ENCODE peak calls at places on chromosomes 1 and 21, in ten cellular contexts. One of them, this sample, is unnamed.

GRCh38 chr1:47563206-47563605 is 125.4 kb downstream of the FOXD2 start:
- DNase-seq in brain microvascular endothelial cell: no peak
- DNase-seq in heart left ventricle: no peak
- DNase-seq in fibroblast of mammary gland: peak; percentile 10
- DNase-seq in stomach: no peak
- DNase-seq in tibial artery: peak; percentile 62
- DNase-seq in left lung: no peak
- DNase-seq in astrocyte: no peak
- DNase-seq in lower leg skin: peak; percentile 20
- DNase-seq in right atrium auricular region: no peak
- DNase-seq in this sample: no peak

GRCh38 chr1:234643111-234643849 is 33.3 kb upstream of the IRF2BP2 start:
- DNase-seq in left lung: peak; percentile 67
- DNase-seq in fibroblast of mammary gland: no peak
- DNase-seq in tibial artery: no peak
- DNase-seq in astrocyte: no peak
- DNase-seq in right atrium auricular region: no peak
- DNase-seq in stomach: peak; percentile 77
- DNase-seq in heart left ventricle: no peak
- DNase-seq in brain microvascular endothelial cell: no peak
- DNase-seq in lower leg skin: no peak
- DNase-seq in this sample: no peak

GRCh38 chr1:3072948-3073519 is 4.0 kb downstream of the PRDM16 start:
- DNase-seq in left lung: no peak
- DNase-seq in astrocyte: no peak
- DNase-seq in heart left ventricle: no peak
- DNase-seq in tibial artery: no peak
- DNase-seq in fibroblast of mammary gland: no peak
- DNase-seq in stomach: no peak
- DNase-seq in right atrium auricular region: no peak
- DNase-seq in lower leg skin: no peak
- DNase-seq in brain microvascular endothelial cell: no peak
- DNase-seq in this sample: no peak

GRCh38 chr1:161330346-161330745 is 16.2 kb downstream of the SDHC start:
- DNase-seq in right atrium auricular region: no peak
- DNase-seq in heart left ventricle: no peak
- DNase-seq in stomach: no peak
- DNase-seq in astrocyte: no peak
- DNase-seq in brain microvascular endothelial cell: no peak
- DNase-seq in left lung: no peak
- DNase-seq in fibroblast of mammary gland: no peak
- DNase-seq in lower leg skin: no peak
- DNase-seq in tibial artery: no peak
- DNase-seq in this sample: no peak

GRCh38 chr1:36253463-36253862 is 29.2 kb downstream of the THRAP3 start:
- DNase-seq in astrocyte: peak; percentile 66
- DNase-seq in right atrium auricular region: no peak
- DNase-seq in brain microvascular endothelial cell: peak; percentile 73
- DNase-seq in tibial artery: no peak
- DNase-seq in fibroblast of mammary gland: peak; percentile 80
- DNase-seq in stomach: no peak
- DNase-seq in heart left ventricle: no peak
- DNase-seq in lower leg skin: no peak
- DNase-seq in left lung: no peak
- DNase-seq in this sample: peak; percentile 75

GRCh38 chr21:25396135-25396711 is 211.1 kb downstream of the MRPL39 start:
- DNase-seq in stomach: no peak
- DNase-seq in brain microvascular endothelial cell: no peak
- DNase-seq in heart left ventricle: no peak
- DNase-seq in tibial artery: no peak
- DNase-seq in fibroblast of mammary gland: no peak
- DNase-seq in right atrium auricular region: no peak
- DNase-seq in left lung: no peak
- DNase-seq in astrocyte: no peak
- DNase-seq in lower leg skin: no peak
- DNase-seq in this sample: no peak

GRCh38 chr1:156813750-156814570 is 2.7 kb downstream of the SH2D2A start:
- DNase-seq in fibroblast of mammary gland: peak; percentile 39
- DNase-seq in left lung: peak; percentile 65
- DNase-seq in lower leg skin: no peak
- DNase-seq in right atrium auricular region: peak; percentile 68
- DNase-seq in heart left ventricle: peak; percentile 72
- DNase-seq in tibial artery: peak; percentile 51
- DNase-seq in astrocyte: peak; percentile 40
- DNase-seq in stomach: peak; percentile 72
- DNase-seq in brain microvascular endothelial cell: no peak
- DNase-seq in this sample: peak; percentile 68

GRCh38 chr1:233656032-233656620 is 42.2 kb downstream of the KCNK1 start:
- DNase-seq in stomach: no peak
- DNase-seq in fibroblast of mammary gland: no peak
- DNase-seq in astrocyte: no peak
- DNase-seq in brain microvascular endothelial cell: no peak
- DNase-seq in heart left ventricle: no peak
- DNase-seq in lower leg skin: no peak
- DNase-seq in right atrium auricular region: no peak
- DNase-seq in tibial artery: no peak
- DNase-seq in left lung: no peak
- DNase-seq in this sample: no peak

GRCh38 chr1:30807318-30808066 is 49.9 kb upstream of the LAPTM5 start:
- DNase-seq in heart left ventricle: peak; percentile 61
- DNase-seq in fibroblast of mammary gland: peak; percentile 67
- DNase-seq in astrocyte: no peak
- DNase-seq in lower leg skin: no peak
- DNase-seq in right atrium auricular region: no peak
- DNase-seq in tibial artery: no peak
- DNase-seq in brain microvascular endothelial cell: no peak
- DNase-seq in left lung: no peak
- DNase-seq in stomach: no peak
- DNase-seq in this sample: peak; percentile 67

GRCh38 chr1:3631330-3631729 is 6.5 kb downstream of the TPRG1L start:
- DNase-seq in lower leg skin: no peak
- DNase-seq in brain microvascular endothelial cell: no peak
- DNase-seq in stomach: no peak
- DNase-seq in left lung: no peak
- DNase-seq in fibroblast of mammary gland: no peak
- DNase-seq in heart left ventricle: no peak
- DNase-seq in tibial artery: no peak
- DNase-seq in astrocyte: no peak
- DNase-seq in right atrium auricular region: no peak
- DNase-seq in this sample: no peak

GRCh38 chr21:33265664-33266049 is 510 bp upstream of the IL10RB start:
- DNase-seq in lower leg skin: peak; percentile 63
- DNase-seq in astrocyte: no peak
- DNase-seq in right atrium auricular region: peak; percentile 72
- DNase-seq in left lung: peak; percentile 86
- DNase-seq in heart left ventricle: peak; percentile 68
- DNase-seq in tibial artery: peak; percentile 65
- DNase-seq in fibroblast of mammary gland: peak; percentile 35
- DNase-seq in stomach: peak; percentile 44
- DNase-seq in brain microvascular endothelial cell: no peak
- DNase-seq in this sample: peak; percentile 33

GRCh38 chr1:5393591-5393990 is 598.6 kb downstream of the NPHP4 start:
- DNase-seq in brain microvascular endothelial cell: no peak
- DNase-seq in astrocyte: no peak
- DNase-seq in tibial artery: no peak
- DNase-seq in right atrium auricular region: no peak
- DNase-seq in heart left ventricle: no peak
- DNase-seq in fibroblast of mammary gland: no peak
- DNase-seq in stomach: no peak
- DNase-seq in left lung: no peak
- DNase-seq in lower leg skin: no peak
- DNase-seq in this sample: no peak

DNA sequence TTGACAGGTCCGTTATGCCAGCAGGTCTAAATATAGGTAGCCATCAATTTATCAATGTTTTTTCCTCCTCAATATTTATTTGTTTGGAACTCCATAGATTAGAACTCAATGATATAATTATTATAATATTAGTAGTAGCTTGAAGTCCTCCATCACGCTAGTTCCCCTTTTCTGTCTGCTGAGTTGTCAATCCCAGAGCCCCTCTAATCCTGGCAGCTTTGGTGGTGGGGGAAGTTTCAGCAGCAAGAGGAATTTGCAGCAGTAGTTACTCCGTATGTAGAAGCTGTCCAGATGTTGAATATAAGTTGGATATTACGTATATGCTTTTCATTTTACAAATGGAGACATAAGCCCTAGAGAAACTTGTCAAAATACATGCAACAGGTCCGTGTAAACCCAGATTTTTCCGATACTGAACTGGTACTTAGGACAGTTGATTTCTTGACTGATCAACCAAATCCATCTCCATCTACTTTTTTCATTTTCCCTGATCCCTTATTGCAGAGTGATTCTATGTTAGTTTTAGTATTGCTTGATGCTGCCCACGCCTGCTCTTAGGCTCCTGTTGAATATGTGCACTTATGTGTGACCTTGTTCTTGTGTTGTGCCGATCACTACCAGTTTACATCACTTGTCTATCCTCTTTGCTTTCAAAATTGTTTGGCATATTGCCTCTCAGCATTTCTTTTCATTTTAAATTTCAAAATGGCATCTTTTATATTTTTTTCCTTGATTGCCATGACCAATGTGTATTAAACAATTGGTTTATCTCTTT is 28.1 kb downstream of the SMAP2 start:
- DNase-seq in tibial artery: no peak
- DNase-seq in stomach: no peak
- DNase-seq in right atrium auricular region: no peak
- DNase-seq in astrocyte: no peak
- DNase-seq in brain microvascular endothelial cell: no peak
- DNase-seq in fibroblast of mammary gland: no peak
- DNase-seq in heart left ventricle: no peak
- DNase-seq in lower leg skin: no peak
- DNase-seq in left lung: no peak
- DNase-seq in this sample: no peak
- H3K4me3 ChIP-seq in tibial artery: no peak overlapping the region
- H3K4me3 ChIP-seq in stomach: no peak overlapping the region
- H3K4me3 ChIP-seq in right atrium auricular region: no peak overlapping the region
- H3K4me3 ChIP-seq in astrocyte: no peak overlapping the region
- H3K4me3 ChIP-seq in brain microvascular endothelial cell: no peak overlapping the region
- H3K4me3 ChIP-seq in fibroblast of mammary gland: no peak overlapping the region
- H3K4me3 ChIP-seq in heart left ventricle: no peak overlapping the region
- H3K4me3 ChIP-seq in lower leg skin: no peak overlapping the region
- H3K4me3 ChIP-seq in left lung: no peak overlapping the region
- H3K4me3 ChIP-seq in this sample: no peak overlapping the region

GRCh38 chr1:1432566-1432950 is 2.9 kb upstream of the VWA1 start:
- DNase-seq in fibroblast of mammary gland: no peak
- DNase-seq in lower leg skin: no peak
- DNase-seq in brain microvascular endothelial cell: no peak
- DNase-seq in stomach: no peak
- DNase-seq in tibial artery: no peak
- DNase-seq in heart left ventricle: no peak
- DNase-seq in right atrium auricular region: no peak
- DNase-seq in left lung: no peak
- DNase-seq in astrocyte: no peak
- DNase-seq in this sample: no peak

GRCh38 chr1:1431006-1431844 is 4.3 kb upstream of the VWA1 start:
- DNase-seq in tibial artery: no peak
- DNase-seq in left lung: no peak
- DNase-seq in heart left ventricle: peak; percentile 55
- DNase-seq in astrocyte: no peak
- DNase-seq in right atrium auricular region: no peak
- DNase-seq in lower leg skin: no peak
- DNase-seq in stomach: no peak
- DNase-seq in brain microvascular endothelial cell: no peak
- DNase-seq in fibroblast of mammary gland: no peak
- DNase-seq in this sample: no peak

GRCh38 chr1:1430114-1430982 is 5.1 kb upstream of the VWA1 start:
- DNase-seq in astrocyte: peak; percentile 32
- DNase-seq in right atrium auricular region: peak; percentile 78
- DNase-seq in lower leg skin: no peak
- DNase-seq in brain microvascular endothelial cell: no peak
- DNase-seq in heart left ventricle: peak; percentile 87
- DNase-seq in stomach: peak; percentile 81
- DNase-seq in left lung: peak; percentile 71
- DNase-seq in tibial artery: peak; percentile 62
- DNase-seq in fibroblast of mammary gland: peak; percentile 51
- DNase-seq in this sample: peak; percentile 77

GRCh38 chr1:1432951-1433803 is 2.3 kb upstream of the VWA1 start:
- DNase-seq in brain microvascular endothelial cell: no peak
- DNase-seq in tibial artery: peak; percentile 38
- DNase-seq in lower leg skin: peak; percentile 70
- DNase-seq in fibroblast of mammary gland: no peak
- DNase-seq in heart left ventricle: peak; percentile 90
- DNase-seq in left lung: peak; percentile 91
- DNase-seq in stomach: peak; percentile 93
- DNase-seq in right atrium auricular region: peak; percentile 69
- DNase-seq in astrocyte: no peak
- DNase-seq in this sample: no peak

GRCh38 chr1:1431845-1432565 is 3.5 kb upstream of the VWA1 start:
- DNase-seq in fibroblast of mammary gland: no peak
- DNase-seq in brain microvascular endothelial cell: no peak
- DNase-seq in right atrium auricular region: peak; percentile 75
- DNase-seq in tibial artery: peak; percentile 57
- DNase-seq in astrocyte: no peak
- DNase-seq in left lung: peak; percentile 82
- DNase-seq in stomach: peak; percentile 72
- DNase-seq in heart left ventricle: peak; percentile 88
- DNase-seq in lower leg skin: no peak
- DNase-seq in this sample: peak; percentile 29
- TF ChIP-seq CTCF in fibroblast of mammary gland: no peak
- TF ChIP-seq CTCF in brain microvascular endothelial cell: no peak
- TF ChIP-seq CTCF in right atrium auricular region: no peak
- TF ChIP-seq CTCF in tibial artery: no peak
- TF ChIP-seq CTCF in astrocyte: no peak
- TF ChIP-seq CTCF in left lung: no peak
- TF ChIP-seq CTCF in stomach: no peak
- TF ChIP-seq CTCF in heart left ventricle: no peak
- TF ChIP-seq CTCF in lower leg skin: no peak
- TF ChIP-seq CTCF in this sample: no peak

DNA sequence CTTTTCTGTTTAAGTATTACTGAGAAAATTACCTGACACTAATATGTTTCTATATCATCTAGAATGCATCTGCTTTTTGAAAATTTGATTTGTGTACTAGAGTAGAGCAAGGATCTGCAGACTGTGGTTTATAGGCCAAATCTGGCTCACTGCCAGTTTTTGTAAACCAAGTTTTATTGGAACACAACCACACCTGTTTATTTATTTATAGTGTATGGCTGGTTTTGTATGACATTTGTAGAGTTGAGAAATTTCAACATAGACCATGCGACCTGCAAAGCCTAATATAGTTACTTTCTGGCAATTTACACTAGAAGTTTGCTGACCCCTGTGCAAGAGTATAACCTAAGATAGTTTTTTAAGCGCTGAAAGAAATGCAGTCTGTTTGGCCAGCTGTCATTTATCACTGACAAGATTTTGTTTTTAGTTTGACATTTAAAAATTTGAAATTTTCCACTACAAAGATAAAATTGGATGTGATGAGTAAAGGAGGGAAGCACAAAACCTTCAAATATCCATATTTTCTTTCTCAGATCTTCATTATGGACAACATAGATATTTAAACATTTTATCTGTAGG is 36.1 kb upstream of the CACYBP start:
- DNase-seq in brain microvascular endothelial cell: no peak
- DNase-seq in right atrium auricular region: no peak
- DNase-seq in tibial artery: no peak
- DNase-seq in astrocyte: no peak
- DNase-seq in left lung: no peak
- DNase-seq in lower leg skin: no peak
- DNase-seq in stomach: no peak
- DNase-seq in heart left ventricle: no peak
- DNase-seq in fibroblast of mammary gland: no peak
- DNase-seq in this sample: no peak
- H3K4me3 ChIP-seq in brain microvascular endothelial cell: no peak overlapping the region
- H3K4me3 ChIP-seq in right atrium auricular region: no peak overlapping the region
- H3K4me3 ChIP-seq in tibial artery: no peak overlapping the region
- H3K4me3 ChIP-seq in astrocyte: no peak overlapping the region
- H3K4me3 ChIP-seq in left lung: no peak overlapping the region
- H3K4me3 ChIP-seq in lower leg skin: no peak overlapping the region
- H3K4me3 ChIP-seq in stomach: no peak overlapping the region
- H3K4me3 ChIP-seq in heart left ventricle: no peak overlapping the region
- H3K4me3 ChIP-seq in fibroblast of mammary gland: no peak overlapping the region
- H3K4me3 ChIP-seq in this sample: no peak overlapping the region

GRCh38 chr21:44596068-44596725 is 3.9 kb upstream of the KRTAP10-6 start:
- DNase-seq in stomach: no peak
- DNase-seq in tibial artery: no peak
- DNase-seq in right atrium auricular region: no peak
- DNase-seq in fibroblast of mammary gland: no peak
- DNase-seq in heart left ventricle: no peak
- DNase-seq in astrocyte: peak; percentile 10
- DNase-seq in lower leg skin: no peak
- DNase-seq in brain microvascular endothelial cell: no peak
- DNase-seq in left lung: no peak
- DNase-seq in this sample: no peak
- TF ChIP-seq CTCF in stomach: no peak
- TF ChIP-seq CTCF in tibial artery: no peak
- TF ChIP-seq CTCF in right atrium auricular region: no peak
- TF ChIP-seq CTCF in fibroblast of mammary gland: no peak
- TF ChIP-seq CTCF in heart left ventricle: no peak
- TF ChIP-seq CTCF in astrocyte: no peak
- TF ChIP-seq CTCF in lower leg skin: no peak
- TF ChIP-seq CTCF in brain microvascular endothelial cell: no peak
- TF ChIP-seq CTCF in left lung: no peak
- TF ChIP-seq CTCF in this sample: no peak